ENCODE peak calls at places on chromosome X, in eight cellular contexts. S is glutamatergic neuron, Z is transverse colon, W is D721Med, T is astrocyte of the spinal cord, N is epithelial cell of esophagus, K is HFF-Myc, U is HCT116. J is an unnamed sample.

GRCh38 chrX:30141966-30142365 is 73.4 kb upstream of the MAGEB2 start:
- DNase-seq in W (no peak), U (peak; percentile 43), T (peak; percentile 32), Z (no peak), K (no peak), S (no peak), N (peak; percentile 36), J (no peak)

GRCh38 chrX:84735025-84735424 is 232.8 kb upstream of the HDX start:
- DNase-seq in K (no peak), U (no peak), T (no peak), W (no peak), Z (no peak), S (no peak), N (peak; percentile 82), J (no peak)

GRCh38 chrX:47098746-47099145 is 20.5 kb downstream of the RGN start:
- DNase-seq in T (no peak), S (no peak), K (no peak), Z (no peak), U (no peak), W (no peak), N (no peak), J (no peak)

GRCh38 chrX:45633419-45633818 is 432.7 kb upstream of the DIPK2B start:
- DNase-seq in W (no peak), S (no peak), U (no peak), K (no peak), Z (no peak), T (no peak), N (no peak), J (no peak)

GRCh38 chrX:7390446-7390845 is 242.5 kb upstream of the PUDP start:
- DNase-seq in Z (no peak), U (no peak), K (no peak), T (no peak), N (no peak), W (no peak), S (no peak), J (no peak)

GRCh38 chrX:68365356-68365755 is 67.9 kb downstream of the OPHN1 start:
- DNase-seq in S (no peak), K (no peak), U (no peak), N (no peak), T (no peak), W (no peak), Z (no peak), J (no peak)

GRCh38 chrX:108126661-108127060 is 35.1 kb downstream of the ATG4A start:
- DNase-seq in N (no peak), W (no peak), T (no peak), S (no peak), K (no peak), U (no peak), Z (no peak), J (no peak)

GRCh38 chrX:29911673-29912072 is 303.7 kb upstream of the MAGEB2 start:
- DNase-seq in T (no peak), U (no peak), W (no peak), K (no peak), N (no peak), Z (no peak), S (no peak), J (no peak)

GRCh38 chrX:84501798-84502628 is at the start of gene HDX:
- DNase-seq in T (peak; percentile 86), S (peak; percentile 86), K (peak; percentile 48), U (no peak), Z (peak; percentile 87), N (peak; percentile 76), W (no peak), J (peak; percentile 60)

GRCh38 chrX:101787934-101788333 is 128.3 kb upstream of the ARMCX2 start:
- DNase-seq in S (no peak), W (no peak), Z (no peak), K (no peak), N (no peak), T (no peak), U (no peak), J (no peak)

GRCh38 chrX:69128573-69128972 is 36.7 kb downstream of the PJA1 start:
- DNase-seq in T (peak; percentile 12), N (no peak), Z (no peak), W (no peak), K (no peak), S (peak; percentile 56), U (no peak), J (no peak)

GRCh38 chrX:13341491-13342101 is 21.7 kb upstream of the ATXN3L start:
- DNase-seq in S (no peak), U (no peak), Z (no peak), T (peak; percentile 41), N (peak; percentile 22), W (no peak), K (no peak), J (no peak)

GRCh38 chrX:16484338-16484737 is 165.6 kb upstream of the S100G start:
- DNase-seq in Z (no peak), W (no peak), S (no peak), N (peak; percentile 94), U (peak; percentile 56), T (peak; percentile 92), K (peak; percentile 67), J (no peak)

GRCh38 chrX:97215166-97215565 is 331.5 kb downstream of the RPA4 start:
- DNase-seq in N (no peak), W (no peak), K (no peak), U (no peak), S (no peak), T (peak; percentile 14), Z (no peak), J (no peak)

GRCh38 chrX:138710311-138710791 is 1.2 kb downstream of the FGF13 start:
- DNase-seq in U (no peak), S (peak; percentile 21), T (no peak), W (no peak), N (no peak), Z (no peak), K (no peak), J (no peak)

GRCh38 chrX:74133156-74133796 is 170.7 kb upstream of the ZCCHC13 start:
- DNase-seq in S (no peak), K (peak; percentile 4), T (peak; percentile 77), N (peak; percentile 61), W (peak; percentile 17), Z (no peak), U (peak; percentile 10), J (no peak)

GRCh38 chrX:48924270-48924669 is 5.4 kb upstream of the PIM2 start:
- DNase-seq in K (no peak), U (no peak), T (no peak), N (no peak), S (no peak), Z (no peak), W (no peak), J (no peak)

GRCh38 chrX:110155759-110156158 is 152.8 kb downstream of the TMEM164 start:
- DNase-seq in K (no peak), N (no peak), U (no peak), W (no peak), T (no peak), Z (no peak), S (no peak), J (no peak)

GRCh38 chrX:42536286-42536685 is 241.7 kb downstream of the PPP1R2C start:
- DNase-seq in N (no peak), W (no peak), K (no peak), S (no peak), T (no peak), Z (no peak), U (no peak), J (no peak)

GRCh38 chrX:40996886-40997530 is 88.2 kb upstream of the USP9X start:
- DNase-seq in W (no peak), U (peak; percentile 42), N (peak; percentile 70), K (peak; percentile 31), Z (no peak), S (no peak), T (peak; percentile 84), J (no peak)

GRCh38 chrX:148552775-148553174 is 52.4 kb downstream of the AFF2 start:
- DNase-seq in K (no peak), S (no peak), U (no peak), Z (no peak), W (no peak), T (no peak), N (peak; percentile 1), J (no peak)
- TF ChIP-seq CTCF in K (no peak), S (peak; percentile 56), U (no peak), Z (no peak), W (no peak), T (peak; percentile 24), N (peak; percentile 27), J (no peak)

GRCh38 chrX:106901341-106901740 is 1.8 kb downstream of the RIPPLY1 start:
- DNase-seq in W (no peak), Z (no peak), N (no peak), S (no peak), U (no peak), K (no peak), T (no peak), J (no peak)
- TF ChIP-seq CTCF in W (no peak), Z (no peak), N (no peak), S (no peak), U (no peak), K (no peak), T (no peak), J (no peak)

DNA sequence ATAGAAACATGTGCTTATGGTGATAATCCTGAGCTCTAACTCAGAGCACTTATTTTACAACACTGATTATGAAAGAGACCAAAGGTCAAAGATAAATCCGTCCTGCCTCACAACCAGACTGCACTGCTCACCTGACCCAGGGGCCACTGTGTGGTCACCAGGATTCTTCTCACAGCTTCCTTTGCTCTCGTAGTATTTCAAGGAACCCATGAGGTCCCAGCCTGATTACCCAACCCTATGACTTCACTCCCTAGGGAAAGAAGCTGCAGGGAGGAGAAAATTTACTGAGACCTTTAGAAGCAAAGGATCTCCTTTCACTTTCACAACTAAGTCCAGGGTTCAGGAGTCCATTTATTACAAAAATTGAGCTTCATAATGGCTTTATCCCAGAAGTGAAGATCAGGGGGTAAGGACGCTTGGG is 9.6 kb downstream of the SLC25A5 start:
- DNase-seq in N (peak; percentile 60), Z (peak; percentile 54), K (no peak), W (no peak), T (peak; percentile 63), U (no peak), S (no peak), J (no peak)
- TF ChIP-seq CTCF in N (no peak), Z (no peak), K (no peak), W (no peak), T (no peak), U (no peak), S (no peak), J (no peak)

GRCh38 chrX:118455013-118455412 is 40.6 kb upstream of the DOCK11 start:
- DNase-seq in S (no peak), K (no peak), U (no peak), W (no peak), T (no peak), N (no peak), Z (no peak), J (no peak)

DNA sequence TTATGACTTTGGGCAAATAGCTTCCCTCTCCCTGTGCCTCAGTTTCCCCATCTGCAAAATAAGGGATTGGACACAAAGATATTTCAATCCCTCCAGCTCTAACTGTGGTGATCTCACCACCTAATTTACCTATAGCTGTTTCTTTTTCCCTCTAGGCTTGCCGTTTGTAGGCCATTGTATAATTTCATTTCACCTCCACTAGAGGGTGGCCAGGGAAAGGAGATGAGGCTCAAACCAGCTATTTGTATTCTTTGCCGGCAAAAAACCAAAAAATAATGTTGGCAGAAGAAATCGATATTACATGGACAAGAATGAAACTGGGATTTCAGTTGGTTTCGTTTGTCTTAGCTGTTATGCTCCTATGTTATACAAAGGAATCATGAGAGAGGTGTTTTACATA is 36.1 kb upstream of the DOCK11 start:
- DNase-seq in S (no peak), Z (no peak), K (no peak), U (no peak), N (peak; percentile 28), T (peak; percentile 40), W (no peak), J (no peak)
- TF ChIP-seq CTCF in S (peak; percentile 41), Z (peak; percentile 43), K (peak; percentile 50), U (peak; percentile 27), N (peak; percentile 59), T (peak; percentile 51), W (peak; percentile 65), J (peak; percentile 46)

J was measured in natural killer cell.